ENCODE peak calls at places on chromosomes 2 and 18, in eight cellular contexts. Z is astrocyte of the cerebellum, N is IMR-90, C is dorsolateral prefrontal cortex, B is GM23338, L is mammary epithelial cell, H is BE2C, R is MG63. U is an unnamed sample.

GRCh38 chr2:129438501-129439057 is 540.9 kb upstream of the RAB6C start:
- DNase-seq in Z (no peak), B (no peak), N (no peak), H (no peak), C (no peak), R (no peak), L (no peak), U (no peak)

GRCh38 chr2:235908826-235909225 is 259.4 kb downstream of the GBX2 start:
- DNase-seq in L (no peak), H (no peak), Z (no peak), N (no peak), B (no peak), C (no peak), R (no peak), U (no peak)

GRCh38 chr2:230711224-230711623 is 1.4 kb upstream of the CAB39 start:
- DNase-seq in H (no peak), N (no peak), Z (no peak), R (no peak), C (no peak), L (no peak), B (no peak), U (no peak)

GRCh38 chr18:13267517-13267916 is 49.0 kb downstream of the LDLRAD4 start:
- DNase-seq in R (no peak), B (no peak), Z (no peak), C (no peak), N (no peak), L (no peak), H (no peak), U (no peak)

GRCh38 chr2:186588940-186589732 is 720 bp upstream of the ITGAV start:
- DNase-seq in C (no peak), N (no peak), Z (no peak), B (peak), L (no peak), R (no peak), H (no peak), U (peak)

GRCh38 chr18:70781860-70782453 is 493.1 kb downstream of the SOCS6 start:
- DNase-seq in B (peak), H (peak), N (peak), Z (peak), L (peak), R (peak), C (peak), U (peak)

GRCh38 chr2:210189452-210190143 is 18.4 kb upstream of the KANSL1L start:
- DNase-seq in C (no peak), Z (no peak), L (no peak), B (no peak), R (no peak), H (no peak), N (no peak), U (no peak)

GRCh38 chr2:25692143-25692542 is 18.8 kb upstream of the DTNB start:
- DNase-seq in R (peak), B (peak), C (no peak), Z (no peak), L (peak), N (no peak), H (no peak), U (peak)

GRCh38 chr2:20676353-20677215 is 9.6 kb downstream of the GDF7 start:
- DNase-seq in N (no peak), R (no peak), L (no peak), Z (no peak), B (no peak), H (no peak), C (no peak), U (no peak)

GRCh38 chr2:72985136-72985535 is 67.8 kb downstream of the EMX1 start:
- DNase-seq in N (no peak), B (no peak), R (no peak), H (no peak), C (no peak), Z (no peak), L (no peak), U (no peak)

GRCh38 chr2:149221002-149221401 is 109.4 kb upstream of the LYPD6 start:
- DNase-seq in N (no peak), Z (no peak), L (no peak), C (no peak), B (no peak), H (no peak), R (no peak), U (no peak)

GRCh38 chr18:63063171-63063570 is 256.4 kb downstream of the BCL2 start:
- DNase-seq in L (no peak), R (peak), Z (no peak), B (peak), H (no peak), N (peak), C (no peak), U (no peak)

GRCh38 chr2:231968820-231969219 is 7.3 kb downstream of the DIS3L2 start:
- DNase-seq in C (no peak), H (no peak), N (no peak), R (no peak), L (no peak), B (no peak), Z (no peak), U (no peak)

GRCh38 chr2:38975009-38975408 is 85.3 kb downstream of the ARHGEF33 start:
- DNase-seq in N (no peak), Z (no peak), H (no peak), L (no peak), R (no peak), C (no peak), B (no peak), U (no peak)

DNA sequence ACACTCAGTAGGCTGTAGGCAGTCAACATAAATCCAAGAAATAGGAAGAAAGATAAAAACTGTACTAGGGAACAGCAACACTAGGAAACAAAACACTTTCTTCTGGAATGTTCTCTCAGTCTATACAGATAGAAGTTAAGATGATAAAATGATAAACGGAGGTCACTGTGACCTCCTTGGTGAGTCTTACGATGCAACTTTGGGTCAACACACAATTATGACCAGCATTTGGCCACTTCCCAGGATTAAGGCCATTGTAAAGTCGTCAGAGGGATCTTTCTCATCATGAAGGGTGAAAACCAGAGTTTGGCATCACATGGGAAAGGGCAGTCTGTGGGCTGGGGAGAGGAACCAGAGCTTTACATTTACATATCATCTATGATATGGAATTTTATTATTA is 33.4 kb downstream of the LAMA3 start:
- DNase-seq in Z (no peak), H (no peak), R (no peak), C (no peak), N (peak), B (no peak), L (no peak), U (no peak)
- H3K4me3 ChIP-seq in Z (no peak), H (no peak), R (no peak), C (no peak), N (no peak), B (no peak), L (no peak), U (no peak)

DNA sequence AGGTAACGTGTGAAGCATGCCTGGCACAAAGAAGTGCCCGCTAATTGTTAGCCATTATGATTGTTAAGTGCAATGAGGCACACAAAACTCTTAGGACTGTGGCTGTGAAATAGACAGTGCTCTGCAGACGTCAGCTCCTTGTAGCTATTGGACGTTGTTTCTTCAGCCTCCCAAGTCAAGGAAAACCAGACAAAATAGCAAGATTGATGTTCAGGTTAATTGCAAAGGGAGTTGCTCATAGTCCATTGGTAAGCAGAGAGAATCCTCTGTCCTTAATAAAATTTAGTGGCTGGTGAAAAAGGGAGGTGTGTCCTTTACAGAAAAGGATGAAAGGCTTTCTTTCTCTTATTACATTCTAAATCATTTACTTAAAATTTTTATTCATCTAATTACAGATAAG is 54.6 kb upstream of the MBP start:
- DNase-seq in N (no peak), Z (no peak), C (no peak), L (no peak), R (no peak), H (no peak), B (no peak), U (no peak)
- H3K4me3 ChIP-seq in N (no peak), Z (no peak), C (no peak), L (no peak), R (no peak), H (no peak), B (no peak), U (no peak)

GRCh38 chr2:11738589-11739436 is 7.6 kb upstream of the LPIN1 start:
- DNase-seq in L (peak), C (no peak), B (peak), R (peak), Z (peak), N (peak), H (peak), U (peak)
- H3K4me3 ChIP-seq in L (no peak), C (no peak), B (no peak), R (no peak), Z (no peak), N (no peak), H (no peak), U (no peak)

DNA sequence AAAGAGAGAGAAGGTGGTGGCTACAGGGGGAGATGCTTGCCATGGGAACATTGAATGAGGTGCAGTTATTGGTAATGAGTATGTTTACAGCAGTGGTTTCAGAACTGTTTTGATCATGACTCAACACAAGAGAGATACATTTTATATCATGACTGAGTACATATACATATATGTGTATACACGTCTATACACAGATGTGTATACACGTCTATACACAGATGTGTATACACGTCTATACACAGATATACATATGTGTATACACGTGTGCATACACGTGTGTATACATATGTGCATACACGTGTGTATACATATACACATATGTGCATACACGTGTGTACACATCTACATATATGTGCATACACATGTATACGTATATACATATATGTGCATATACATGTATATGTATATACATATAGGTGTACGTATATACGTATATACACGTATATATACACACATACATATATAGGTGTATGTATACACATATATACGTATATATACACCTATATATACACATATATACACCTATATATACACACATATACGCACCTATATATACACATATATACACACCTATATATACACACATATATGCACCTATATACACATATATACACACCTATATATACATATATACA is 518.5 kb downstream of the TSN start:
- DNase-seq in C (no peak), B (no peak), R (no peak), Z (no peak), N (no peak), H (no peak), L (no peak), U (no peak)
- H3K4me3 ChIP-seq in C (no peak), B (no peak), R (no peak), Z (no peak), N (no peak), H (no peak), L (no peak), U (no peak)

GRCh38 chr2:179444056-179444455 is 179.4 kb upstream of the SESTD1 start:
- DNase-seq in C (no peak), Z (no peak), B (no peak), R (no peak), H (no peak), L (no peak), N (peak), U (no peak)
- H3K4me3 ChIP-seq in C (no peak), Z (no peak), B (no peak), R (no peak), H (no peak), L (no peak), N (no peak), U (no peak)

DNA sequence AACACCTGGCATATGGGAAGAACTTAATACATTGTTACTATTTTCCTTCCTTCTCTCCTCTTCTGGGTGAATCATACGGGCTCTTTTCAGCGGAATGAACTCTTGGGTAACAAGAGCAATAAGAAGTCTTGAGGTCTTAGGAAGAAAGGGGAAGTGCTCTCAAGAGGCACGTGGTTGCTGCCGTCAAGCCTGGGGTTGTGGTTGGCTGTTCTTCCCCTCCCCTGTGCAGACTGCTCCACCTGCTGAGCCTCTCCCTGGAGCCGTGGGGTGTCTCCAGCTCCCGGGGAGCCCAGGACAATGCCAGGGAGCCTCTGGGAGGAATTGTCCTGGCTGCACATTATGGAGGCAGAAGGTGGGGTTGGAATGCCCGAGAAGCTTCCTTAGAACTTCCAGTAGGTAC is 19.4 kb downstream of the TOGARAM2 start:
- DNase-seq in B (no peak), N (peak), Z (no peak), H (no peak), R (no peak), L (no peak), C (no peak), U (no peak)
- H3K4me3 ChIP-seq in B (no peak), N (no peak), Z (no peak), H (no peak), R (no peak), L (no peak), C (no peak), U (no peak)

GRCh38 chr2:201130524-201131186 is 14.7 kb downstream of the CFLAR start:
- DNase-seq in N (peak), Z (peak), R (peak), C (no peak), H (no peak), L (peak), B (peak), U (peak)
- H3K4me3 ChIP-seq in N (no peak), Z (no peak), R (peak), C (no peak), H (no peak), L (no peak), B (no peak), U (no peak)